ENCODE peak calls at places on chromosomes 5 and 9, in ten cellular contexts. One of them, this sample, is unnamed.
A peak's percentile ranks its signal among the peaks of the same experiment; 100 is the strongest.

GRCh38 chr9:93684806-93685553 is 108.6 kb downstream of the PHF2 start:
- DNase-seq in left ventricle myocardium superior: no peak
- DNase-seq in iris pigment epithelial cell: peak; percentile 10
- DNase-seq in MCF 10A: no peak
- DNase-seq in mucosa of gallbladder: peak; percentile 5
- DNase-seq in activated CD4-positive, alpha-beta T cell treated with anti-CD3 and anti-CD28 coated beads for 24 hours: no peak
- DNase-seq in left cardiac atrium: no peak
- DNase-seq in HCEC 1CT: peak; percentile 10
- DNase-seq in activated naive CD8-positive, alpha-beta T cell treated with anti-CD3 and anti-CD28 coated beads for 36 hours: no peak
- DNase-seq in GM23248: peak; percentile 29
- DNase-seq in this sample: no peak

GRCh38 chr5:13783731-13784130 is 160.8 kb downstream of the DNAH5 start:
- DNase-seq in MCF 10A: no peak
- DNase-seq in iris pigment epithelial cell: no peak
- DNase-seq in left ventricle myocardium superior: no peak
- DNase-seq in left cardiac atrium: no peak
- DNase-seq in activated CD4-positive, alpha-beta T cell treated with anti-CD3 and anti-CD28 coated beads for 24 hours: no peak
- DNase-seq in mucosa of gallbladder: no peak
- DNase-seq in GM23248: peak; percentile 66
- DNase-seq in HCEC 1CT: no peak
- DNase-seq in activated naive CD8-positive, alpha-beta T cell treated with anti-CD3 and anti-CD28 coated beads for 36 hours: no peak
- DNase-seq in this sample: no peak

GRCh38 chr5:178551059-178551458 is 39.1 kb downstream of the COL23A1 start:
- DNase-seq in MCF 10A: peak; percentile 46
- DNase-seq in mucosa of gallbladder: no peak
- DNase-seq in left cardiac atrium: no peak
- DNase-seq in left ventricle myocardium superior: no peak
- DNase-seq in activated naive CD8-positive, alpha-beta T cell treated with anti-CD3 and anti-CD28 coated beads for 36 hours: no peak
- DNase-seq in GM23248: peak; percentile 57
- DNase-seq in HCEC 1CT: peak; percentile 30
- DNase-seq in activated CD4-positive, alpha-beta T cell treated with anti-CD3 and anti-CD28 coated beads for 24 hours: no peak
- DNase-seq in iris pigment epithelial cell: peak; percentile 46
- DNase-seq in this sample: no peak

GRCh38 chr9:93178851-93179786 is 4.8 kb upstream of the WNK2 start:
- DNase-seq in mucosa of gallbladder: no peak
- DNase-seq in left cardiac atrium: no peak
- DNase-seq in iris pigment epithelial cell: no peak
- DNase-seq in activated naive CD8-positive, alpha-beta T cell treated with anti-CD3 and anti-CD28 coated beads for 36 hours: no peak
- DNase-seq in HCEC 1CT: no peak
- DNase-seq in MCF 10A: no peak
- DNase-seq in left ventricle myocardium superior: no peak
- DNase-seq in activated CD4-positive, alpha-beta T cell treated with anti-CD3 and anti-CD28 coated beads for 24 hours: no peak
- DNase-seq in GM23248: no peak
- DNase-seq in this sample: no peak

GRCh38 chr5:88145205-88145602 is 123.4 kb downstream of the TMEM161B start:
- DNase-seq in GM23248: no peak
- DNase-seq in MCF 10A: no peak
- DNase-seq in left ventricle myocardium superior: no peak
- DNase-seq in activated CD4-positive, alpha-beta T cell treated with anti-CD3 and anti-CD28 coated beads for 24 hours: no peak
- DNase-seq in left cardiac atrium: no peak
- DNase-seq in HCEC 1CT: no peak
- DNase-seq in iris pigment epithelial cell: no peak
- DNase-seq in activated naive CD8-positive, alpha-beta T cell treated with anti-CD3 and anti-CD28 coated beads for 36 hours: no peak
- DNase-seq in mucosa of gallbladder: no peak
- DNase-seq in this sample: no peak

GRCh38 chr9:114389612-114390368 is 2.0 kb upstream of the AKNA start:
- DNase-seq in activated naive CD8-positive, alpha-beta T cell treated with anti-CD3 and anti-CD28 coated beads for 36 hours: peak; percentile 31
- DNase-seq in MCF 10A: no peak
- DNase-seq in GM23248: no peak
- DNase-seq in left cardiac atrium: no peak
- DNase-seq in activated CD4-positive, alpha-beta T cell treated with anti-CD3 and anti-CD28 coated beads for 24 hours: no peak
- DNase-seq in left ventricle myocardium superior: no peak
- DNase-seq in mucosa of gallbladder: no peak
- DNase-seq in iris pigment epithelial cell: no peak
- DNase-seq in HCEC 1CT: no peak
- DNase-seq in this sample: no peak

GRCh38 chr9:133184971-133185370 is 21.3 kb upstream of the GBGT1 start:
- DNase-seq in GM23248: peak; percentile 89
- DNase-seq in MCF 10A: peak; percentile 77
- DNase-seq in left ventricle myocardium superior: no peak
- DNase-seq in left cardiac atrium: no peak
- DNase-seq in HCEC 1CT: peak; percentile 64
- DNase-seq in activated naive CD8-positive, alpha-beta T cell treated with anti-CD3 and anti-CD28 coated beads for 36 hours: peak; percentile 57
- DNase-seq in activated CD4-positive, alpha-beta T cell treated with anti-CD3 and anti-CD28 coated beads for 24 hours: no peak
- DNase-seq in mucosa of gallbladder: peak; percentile 45
- DNase-seq in iris pigment epithelial cell: peak; percentile 80
- DNase-seq in this sample: peak; percentile 46

GRCh38 chr9:6715755-6716643 is 41.8 kb upstream of the KDM4C start:
- DNase-seq in mucosa of gallbladder: peak; percentile 70
- DNase-seq in MCF 10A: no peak
- DNase-seq in HCEC 1CT: no peak
- DNase-seq in left cardiac atrium: peak; percentile 79
- DNase-seq in left ventricle myocardium superior: peak; percentile 80
- DNase-seq in activated CD4-positive, alpha-beta T cell treated with anti-CD3 and anti-CD28 coated beads for 24 hours: peak; percentile 49
- DNase-seq in GM23248: peak; percentile 46
- DNase-seq in iris pigment epithelial cell: no peak
- DNase-seq in activated naive CD8-positive, alpha-beta T cell treated with anti-CD3 and anti-CD28 coated beads for 36 hours: peak; percentile 78
- DNase-seq in this sample: peak; percentile 80

GRCh38 chr9:18587988-18588387 is 114.0 kb downstream of the ADAMTSL1 start:
- DNase-seq in left cardiac atrium: no peak
- DNase-seq in iris pigment epithelial cell: peak; percentile 39
- DNase-seq in GM23248: peak; percentile 72
- DNase-seq in HCEC 1CT: peak; percentile 44
- DNase-seq in MCF 10A: no peak
- DNase-seq in left ventricle myocardium superior: no peak
- DNase-seq in mucosa of gallbladder: no peak
- DNase-seq in activated naive CD8-positive, alpha-beta T cell treated with anti-CD3 and anti-CD28 coated beads for 36 hours: no peak
- DNase-seq in activated CD4-positive, alpha-beta T cell treated with anti-CD3 and anti-CD28 coated beads for 24 hours: no peak
- DNase-seq in this sample: no peak

GRCh38 chr5:73654171-73654811 is 28.3 kb downstream of the ARHGEF28 start:
- DNase-seq in MCF 10A: peak; percentile 63
- DNase-seq in iris pigment epithelial cell: peak; percentile 78
- DNase-seq in left cardiac atrium: no peak
- DNase-seq in mucosa of gallbladder: no peak
- DNase-seq in left ventricle myocardium superior: no peak
- DNase-seq in activated CD4-positive, alpha-beta T cell treated with anti-CD3 and anti-CD28 coated beads for 24 hours: no peak
- DNase-seq in activated naive CD8-positive, alpha-beta T cell treated with anti-CD3 and anti-CD28 coated beads for 36 hours: no peak
- DNase-seq in GM23248: peak; percentile 41
- DNase-seq in HCEC 1CT: peak; percentile 88
- DNase-seq in this sample: no peak

GRCh38 chr5:126969548-126969947 is 60.8 kb downstream of the MARCHF3 start:
- DNase-seq in left ventricle myocardium superior: no peak
- DNase-seq in activated CD4-positive, alpha-beta T cell treated with anti-CD3 and anti-CD28 coated beads for 24 hours: no peak
- DNase-seq in iris pigment epithelial cell: no peak
- DNase-seq in GM23248: no peak
- DNase-seq in left cardiac atrium: no peak
- DNase-seq in activated naive CD8-positive, alpha-beta T cell treated with anti-CD3 and anti-CD28 coated beads for 36 hours: no peak
- DNase-seq in HCEC 1CT: no peak
- DNase-seq in MCF 10A: no peak
- DNase-seq in mucosa of gallbladder: no peak
- DNase-seq in this sample: no peak

GRCh38 chr9:79060726-79061125 is 511.0 kb upstream of the TLE4 start:
- DNase-seq in left ventricle myocardium superior: no peak
- DNase-seq in HCEC 1CT: peak; percentile 54
- DNase-seq in mucosa of gallbladder: no peak
- DNase-seq in GM23248: peak; percentile 44
- DNase-seq in iris pigment epithelial cell: no peak
- DNase-seq in activated naive CD8-positive, alpha-beta T cell treated with anti-CD3 and anti-CD28 coated beads for 36 hours: no peak
- DNase-seq in activated CD4-positive, alpha-beta T cell treated with anti-CD3 and anti-CD28 coated beads for 24 hours: no peak
- DNase-seq in left cardiac atrium: no peak
- DNase-seq in MCF 10A: peak; percentile 1
- DNase-seq in this sample: no peak

GRCh38 chr5:159135896-159136531 is 36.3 kb upstream of the EBF1 start:
- DNase-seq in iris pigment epithelial cell: peak; percentile 77
- DNase-seq in activated naive CD8-positive, alpha-beta T cell treated with anti-CD3 and anti-CD28 coated beads for 36 hours: no peak
- DNase-seq in MCF 10A: peak; percentile 77
- DNase-seq in mucosa of gallbladder: no peak
- DNase-seq in left ventricle myocardium superior: no peak
- DNase-seq in activated CD4-positive, alpha-beta T cell treated with anti-CD3 and anti-CD28 coated beads for 24 hours: no peak
- DNase-seq in GM23248: peak; percentile 87
- DNase-seq in left cardiac atrium: no peak
- DNase-seq in HCEC 1CT: peak; percentile 15
- DNase-seq in this sample: no peak

GRCh38 chr5:42919600-42919999 is 107.9 kb upstream of the SELENOP start:
- DNase-seq in left cardiac atrium: no peak
- DNase-seq in MCF 10A: no peak
- DNase-seq in HCEC 1CT: no peak
- DNase-seq in GM23248: no peak
- DNase-seq in activated naive CD8-positive, alpha-beta T cell treated with anti-CD3 and anti-CD28 coated beads for 36 hours: no peak
- DNase-seq in left ventricle myocardium superior: no peak
- DNase-seq in mucosa of gallbladder: no peak
- DNase-seq in activated CD4-positive, alpha-beta T cell treated with anti-CD3 and anti-CD28 coated beads for 24 hours: no peak
- DNase-seq in iris pigment epithelial cell: no peak
- DNase-seq in this sample: no peak

GRCh38 chr5:137731201-137731600 is 4.7 kb downstream of the KLHL3 start:
- DNase-seq in activated CD4-positive, alpha-beta T cell treated with anti-CD3 and anti-CD28 coated beads for 24 hours: no peak
- DNase-seq in activated naive CD8-positive, alpha-beta T cell treated with anti-CD3 and anti-CD28 coated beads for 36 hours: no peak
- DNase-seq in iris pigment epithelial cell: no peak
- DNase-seq in GM23248: peak; percentile 69
- DNase-seq in MCF 10A: no peak
- DNase-seq in HCEC 1CT: no peak
- DNase-seq in mucosa of gallbladder: no peak
- DNase-seq in left ventricle myocardium superior: no peak
- DNase-seq in left cardiac atrium: no peak
- DNase-seq in this sample: no peak

GRCh38 chr5:756865-757345 is 27.6 kb downstream of the ZDHHC11B start:
- DNase-seq in left ventricle myocardium superior: peak; percentile 79
- DNase-seq in activated CD4-positive, alpha-beta T cell treated with anti-CD3 and anti-CD28 coated beads for 24 hours: no peak
- DNase-seq in mucosa of gallbladder: peak; percentile 11
- DNase-seq in left cardiac atrium: peak; percentile 89
- DNase-seq in GM23248: peak; percentile 12
- DNase-seq in activated naive CD8-positive, alpha-beta T cell treated with anti-CD3 and anti-CD28 coated beads for 36 hours: no peak
- DNase-seq in MCF 10A: no peak
- DNase-seq in iris pigment epithelial cell: no peak
- DNase-seq in HCEC 1CT: no peak
- DNase-seq in this sample: peak; percentile 64

GRCh38 chr5:139654875-139655491 is 6.8 kb downstream of the CXXC5 start:
- DNase-seq in activated CD4-positive, alpha-beta T cell treated with anti-CD3 and anti-CD28 coated beads for 24 hours: no peak
- DNase-seq in mucosa of gallbladder: no peak
- DNase-seq in left ventricle myocardium superior: peak; percentile 69
- DNase-seq in GM23248: no peak
- DNase-seq in left cardiac atrium: no peak
- DNase-seq in activated naive CD8-positive, alpha-beta T cell treated with anti-CD3 and anti-CD28 coated beads for 36 hours: no peak
- DNase-seq in iris pigment epithelial cell: no peak
- DNase-seq in HCEC 1CT: no peak
- DNase-seq in MCF 10A: no peak
- DNase-seq in this sample: peak; percentile 66

GRCh38 chr5:127648997-127649550 is at the start of gene CTXN3:
- DNase-seq in left cardiac atrium: no peak
- DNase-seq in activated naive CD8-positive, alpha-beta T cell treated with anti-CD3 and anti-CD28 coated beads for 36 hours: no peak
- DNase-seq in left ventricle myocardium superior: no peak
- DNase-seq in MCF 10A: no peak
- DNase-seq in iris pigment epithelial cell: no peak
- DNase-seq in mucosa of gallbladder: no peak
- DNase-seq in activated CD4-positive, alpha-beta T cell treated with anti-CD3 and anti-CD28 coated beads for 24 hours: no peak
- DNase-seq in HCEC 1CT: no peak
- DNase-seq in GM23248: no peak
- DNase-seq in this sample: no peak

GRCh38 chr5:151139015-151139414 is 18.6 kb downstream of the ANXA6 start:
- DNase-seq in HCEC 1CT: no peak
- DNase-seq in left cardiac atrium: no peak
- DNase-seq in mucosa of gallbladder: no peak
- DNase-seq in iris pigment epithelial cell: no peak
- DNase-seq in left ventricle myocardium superior: no peak
- DNase-seq in GM23248: no peak
- DNase-seq in activated naive CD8-positive, alpha-beta T cell treated with anti-CD3 and anti-CD28 coated beads for 36 hours: no peak
- DNase-seq in activated CD4-positive, alpha-beta T cell treated with anti-CD3 and anti-CD28 coated beads for 24 hours: no peak
- DNase-seq in MCF 10A: no peak
- DNase-seq in this sample: no peak

GRCh38 chr5:132389453-132390286 is 20.2 kb downstream of the SLC22A5 start:
- DNase-seq in left cardiac atrium: peak; percentile 48
- DNase-seq in activated naive CD8-positive, alpha-beta T cell treated with anti-CD3 and anti-CD28 coated beads for 36 hours: no peak
- DNase-seq in GM23248: peak; percentile 100
- DNase-seq in HCEC 1CT: peak; percentile 100
- DNase-seq in iris pigment epithelial cell: peak; percentile 96
- DNase-seq in mucosa of gallbladder: no peak
- DNase-seq in MCF 10A: peak; percentile 100
- DNase-seq in left ventricle myocardium superior: no peak
- DNase-seq in activated CD4-positive, alpha-beta T cell treated with anti-CD3 and anti-CD28 coated beads for 24 hours: no peak
- DNase-seq in this sample: peak; percentile 60

GRCh38 chr9:95819636-95820035 is 55.9 kb upstream of the ERCC6L2 start:
- DNase-seq in activated CD4-positive, alpha-beta T cell treated with anti-CD3 and anti-CD28 coated beads for 24 hours: no peak
- DNase-seq in iris pigment epithelial cell: no peak
- DNase-seq in GM23248: no peak
- DNase-seq in HCEC 1CT: no peak
- DNase-seq in left cardiac atrium: no peak
- DNase-seq in activated naive CD8-positive, alpha-beta T cell treated with anti-CD3 and anti-CD28 coated beads for 36 hours: no peak
- DNase-seq in mucosa of gallbladder: no peak
- DNase-seq in left ventricle myocardium superior: no peak
- DNase-seq in MCF 10A: no peak
- DNase-seq in this sample: no peak

GRCh38 chr5:57862471-57863282 is 380.1 kb upstream of the ACTBL2 start:
- DNase-seq in activated CD4-positive, alpha-beta T cell treated with anti-CD3 and anti-CD28 coated beads for 24 hours: no peak
- DNase-seq in activated naive CD8-positive, alpha-beta T cell treated with anti-CD3 and anti-CD28 coated beads for 36 hours: no peak
- DNase-seq in HCEC 1CT: no peak
- DNase-seq in MCF 10A: peak; percentile 85
- DNase-seq in iris pigment epithelial cell: peak; percentile 36
- DNase-seq in mucosa of gallbladder: no peak
- DNase-seq in GM23248: peak; percentile 92
- DNase-seq in left cardiac atrium: no peak
- DNase-seq in left ventricle myocardium superior: no peak
- DNase-seq in this sample: no peak

GRCh38 chr5:78533356-78533755 is 115.2 kb downstream of the LHFPL2 start:
- DNase-seq in activated naive CD8-positive, alpha-beta T cell treated with anti-CD3 and anti-CD28 coated beads for 36 hours: no peak
- DNase-seq in MCF 10A: peak; percentile 47
- DNase-seq in GM23248: peak; percentile 62
- DNase-seq in activated CD4-positive, alpha-beta T cell treated with anti-CD3 and anti-CD28 coated beads for 24 hours: no peak
- DNase-seq in left cardiac atrium: no peak
- DNase-seq in left ventricle myocardium superior: no peak
- DNase-seq in iris pigment epithelial cell: peak; percentile 59
- DNase-seq in mucosa of gallbladder: no peak
- DNase-seq in HCEC 1CT: peak; percentile 38
- DNase-seq in this sample: no peak

GRCh38 chr5:128815201-128815600 is 150.1 kb upstream of the SLC27A6 start:
- DNase-seq in GM23248: no peak
- DNase-seq in HCEC 1CT: no peak
- DNase-seq in iris pigment epithelial cell: no peak
- DNase-seq in mucosa of gallbladder: no peak
- DNase-seq in activated naive CD8-positive, alpha-beta T cell treated with anti-CD3 and anti-CD28 coated beads for 36 hours: no peak
- DNase-seq in left cardiac atrium: no peak
- DNase-seq in left ventricle myocardium superior: no peak
- DNase-seq in activated CD4-positive, alpha-beta T cell treated with anti-CD3 and anti-CD28 coated beads for 24 hours: no peak
- DNase-seq in MCF 10A: peak; percentile 8
- DNase-seq in this sample: no peak

GRCh38 chr5:132754111-132754510 is 6.9 kb downstream of the CCNI2 start:
- DNase-seq in MCF 10A: no peak
- DNase-seq in GM23248: no peak
- DNase-seq in mucosa of gallbladder: no peak
- DNase-seq in activated naive CD8-positive, alpha-beta T cell treated with anti-CD3 and anti-CD28 coated beads for 36 hours: no peak
- DNase-seq in left cardiac atrium: no peak
- DNase-seq in iris pigment epithelial cell: no peak
- DNase-seq in HCEC 1CT: no peak
- DNase-seq in left ventricle myocardium superior: no peak
- DNase-seq in activated CD4-positive, alpha-beta T cell treated with anti-CD3 and anti-CD28 coated beads for 24 hours: no peak
- DNase-seq in this sample: no peak

GRCh38 chr9:121307976-121308375 is 40.0 kb downstream of the GSN start:
- DNase-seq in MCF 10A: no peak
- DNase-seq in mucosa of gallbladder: no peak
- DNase-seq in HCEC 1CT: no peak
- DNase-seq in GM23248: no peak
- DNase-seq in left ventricle myocardium superior: no peak
- DNase-seq in activated CD4-positive, alpha-beta T cell treated with anti-CD3 and anti-CD28 coated beads for 24 hours: no peak
- DNase-seq in left cardiac atrium: peak; percentile 17
- DNase-seq in activated naive CD8-positive, alpha-beta T cell treated with anti-CD3 and anti-CD28 coated beads for 36 hours: no peak
- DNase-seq in iris pigment epithelial cell: no peak
- DNase-seq in this sample: no peak

GRCh38 chr9:133738039-133738805 is at the start of gene SARDH:
- DNase-seq in iris pigment epithelial cell: peak; percentile 38
- DNase-seq in left cardiac atrium: peak; percentile 69
- DNase-seq in activated CD4-positive, alpha-beta T cell treated with anti-CD3 and anti-CD28 coated beads for 24 hours: peak; percentile 22
- DNase-seq in HCEC 1CT: no peak
- DNase-seq in left ventricle myocardium superior: peak; percentile 72
- DNase-seq in GM23248: peak; percentile 50
- DNase-seq in activated naive CD8-positive, alpha-beta T cell treated with anti-CD3 and anti-CD28 coated beads for 36 hours: peak; percentile 48
- DNase-seq in MCF 10A: peak; percentile 28
- DNase-seq in mucosa of gallbladder: peak; percentile 36
- DNase-seq in this sample: peak; percentile 47

GRCh38 chr5:151676719-151677118 is 10.0 kb downstream of the SPARC start:
- DNase-seq in iris pigment epithelial cell: peak; percentile 25
- DNase-seq in activated CD4-positive, alpha-beta T cell treated with anti-CD3 and anti-CD28 coated beads for 24 hours: no peak
- DNase-seq in MCF 10A: no peak
- DNase-seq in GM23248: peak; percentile 53
- DNase-seq in left ventricle myocardium superior: no peak
- DNase-seq in activated naive CD8-positive, alpha-beta T cell treated with anti-CD3 and anti-CD28 coated beads for 36 hours: no peak
- DNase-seq in mucosa of gallbladder: no peak
- DNase-seq in HCEC 1CT: no peak
- DNase-seq in left cardiac atrium: no peak
- DNase-seq in this sample: no peak